ENCODE peak calls at places on chromosome 2, in nine cellular contexts. One of them, this sample, is unnamed.

GRCh38 chr2:235366847-235367246 is 127.0 kb upstream of the AGAP1 start:
- DNase-seq in caudate nucleus: no peak
- DNase-seq in right lobe of liver: no peak
- DNase-seq in HL-60: no peak
- DNase-seq in gastrocnemius medialis: no peak
- DNase-seq in A549: no peak
- DNase-seq in RWPE1: no peak
- DNase-seq in endothelial cell of umbilical vein: no peak
- DNase-seq in IMR-90: no peak
- DNase-seq in this sample: no peak

GRCh38 chr2:189836644-189837043 is 52.4 kb downstream of the PMS1 start:
- DNase-seq in caudate nucleus: no peak
- DNase-seq in right lobe of liver: no peak
- DNase-seq in HL-60: no peak
- DNase-seq in gastrocnemius medialis: no peak
- DNase-seq in A549: peak; percentile 18
- DNase-seq in RWPE1: peak; percentile 5
- DNase-seq in endothelial cell of umbilical vein: peak; percentile 59
- DNase-seq in IMR-90: peak; percentile 91
- DNase-seq in this sample: no peak

GRCh38 chr2:201536046-201536445 is 84.5 kb downstream of the STRADB start:
- DNase-seq in caudate nucleus: no peak
- DNase-seq in right lobe of liver: no peak
- DNase-seq in HL-60: no peak
- DNase-seq in gastrocnemius medialis: no peak
- DNase-seq in A549: no peak
- DNase-seq in RWPE1: no peak
- DNase-seq in endothelial cell of umbilical vein: no peak
- DNase-seq in IMR-90: no peak
- DNase-seq in this sample: no peak

GRCh38 chr2:30756051-30756719 is 51.1 kb downstream of the CAPN13 start:
- DNase-seq in caudate nucleus: no peak
- DNase-seq in right lobe of liver: no peak
- DNase-seq in HL-60: no peak
- DNase-seq in gastrocnemius medialis: no peak
- DNase-seq in A549: no peak
- DNase-seq in RWPE1: peak; percentile 26
- DNase-seq in endothelial cell of umbilical vein: no peak
- DNase-seq in IMR-90: no peak
- DNase-seq in this sample: no peak

GRCh38 chr2:78127428-78127827 is 605.3 kb upstream of the LRRTM4 start:
- DNase-seq in caudate nucleus: no peak
- DNase-seq in right lobe of liver: no peak
- DNase-seq in HL-60: no peak
- DNase-seq in gastrocnemius medialis: no peak
- DNase-seq in A549: no peak
- DNase-seq in RWPE1: no peak
- DNase-seq in endothelial cell of umbilical vein: no peak
- DNase-seq in IMR-90: no peak
- DNase-seq in this sample: no peak

GRCh38 chr2:36404312-36404711 is 48.7 kb downstream of the CRIM1 start:
- DNase-seq in caudate nucleus: no peak
- DNase-seq in right lobe of liver: no peak
- DNase-seq in HL-60: no peak
- DNase-seq in gastrocnemius medialis: no peak
- DNase-seq in A549: no peak
- DNase-seq in RWPE1: peak; percentile 54
- DNase-seq in endothelial cell of umbilical vein: no peak
- DNase-seq in IMR-90: no peak
- DNase-seq in this sample: no peak

GRCh38 chr2:52518673-52519072 is 1248.9 kb upstream of the CHAC2 start:
- DNase-seq in caudate nucleus: no peak
- DNase-seq in right lobe of liver: no peak
- DNase-seq in HL-60: no peak
- DNase-seq in gastrocnemius medialis: no peak
- DNase-seq in A549: no peak
- DNase-seq in RWPE1: no peak
- DNase-seq in endothelial cell of umbilical vein: no peak
- DNase-seq in IMR-90: peak; percentile 45
- DNase-seq in this sample: no peak

GRCh38 chr2:25230626-25231311 is 62.4 kb upstream of the POMC start:
- DNase-seq in caudate nucleus: no peak
- DNase-seq in right lobe of liver: no peak
- DNase-seq in HL-60: no peak
- DNase-seq in gastrocnemius medialis: no peak
- DNase-seq in A549: no peak
- DNase-seq in RWPE1: no peak
- DNase-seq in endothelial cell of umbilical vein: no peak
- DNase-seq in IMR-90: no peak
- DNase-seq in this sample: no peak

GRCh38 chr2:160062283-160063005 is at the start of gene PLA2R1:
- DNase-seq in caudate nucleus: no peak
- DNase-seq in right lobe of liver: no peak
- DNase-seq in HL-60: no peak
- DNase-seq in gastrocnemius medialis: peak; percentile 10
- DNase-seq in A549: peak; percentile 78
- DNase-seq in RWPE1: peak; percentile 77
- DNase-seq in endothelial cell of umbilical vein: peak; percentile 49
- DNase-seq in IMR-90: peak; percentile 12
- DNase-seq in this sample: peak; percentile 89

GRCh38 chr2:238203104-238203972 is at the start of gene ILKAP:
- DNase-seq in caudate nucleus: peak; percentile 54
- DNase-seq in right lobe of liver: peak; percentile 94
- DNase-seq in HL-60: peak; percentile 59
- DNase-seq in gastrocnemius medialis: peak; percentile 81
- DNase-seq in A549: peak; percentile 95
- DNase-seq in RWPE1: peak; percentile 99
- DNase-seq in endothelial cell of umbilical vein: peak; percentile 74
- DNase-seq in IMR-90: peak; percentile 71
- DNase-seq in this sample: peak; percentile 89

GRCh38 chr2:178512491-178512890 is 32.2 kb downstream of the PLEKHA3 start:
- DNase-seq in caudate nucleus: no peak
- DNase-seq in right lobe of liver: no peak
- DNase-seq in HL-60: no peak
- DNase-seq in gastrocnemius medialis: no peak
- DNase-seq in A549: no peak
- DNase-seq in RWPE1: peak; percentile 38
- DNase-seq in endothelial cell of umbilical vein: no peak
- DNase-seq in IMR-90: peak; percentile 29
- DNase-seq in this sample: no peak

GRCh38 chr2:20382965-20383800 is 32.5 kb upstream of the PUM2 start:
- DNase-seq in caudate nucleus: no peak
- DNase-seq in right lobe of liver: no peak
- DNase-seq in HL-60: no peak
- DNase-seq in gastrocnemius medialis: no peak
- DNase-seq in A549: no peak
- DNase-seq in RWPE1: no peak
- DNase-seq in endothelial cell of umbilical vein: no peak
- DNase-seq in IMR-90: peak; percentile 92
- DNase-seq in this sample: no peak

GRCh38 chr2:207115715-207116364 is 49.9 kb downstream of the KLF7 start:
- DNase-seq in caudate nucleus: peak; percentile 13
- DNase-seq in right lobe of liver: no peak
- DNase-seq in HL-60: no peak
- DNase-seq in gastrocnemius medialis: no peak
- DNase-seq in A549: no peak
- DNase-seq in RWPE1: no peak
- DNase-seq in endothelial cell of umbilical vein: peak; percentile 36
- DNase-seq in IMR-90: peak; percentile 63
- DNase-seq in this sample: no peak

GRCh38 chr2:223383315-223383714 is 218.8 kb downstream of the SCG2 start:
- DNase-seq in caudate nucleus: no peak
- DNase-seq in right lobe of liver: no peak
- DNase-seq in HL-60: no peak
- DNase-seq in gastrocnemius medialis: no peak
- DNase-seq in A549: no peak
- DNase-seq in RWPE1: no peak
- DNase-seq in endothelial cell of umbilical vein: no peak
- DNase-seq in IMR-90: peak; percentile 1
- DNase-seq in this sample: no peak

GRCh38 chr2:85706604-85707296 is 12.6 kb downstream of the GNLY start:
- DNase-seq in caudate nucleus: no peak
- DNase-seq in right lobe of liver: no peak
- DNase-seq in HL-60: no peak
- DNase-seq in gastrocnemius medialis: no peak
- DNase-seq in A549: no peak
- DNase-seq in RWPE1: no peak
- DNase-seq in endothelial cell of umbilical vein: no peak
- DNase-seq in IMR-90: no peak
- DNase-seq in this sample: no peak

GRCh38 chr2:71552356-71552755 is 99.0 kb downstream of the DYSF start:
- DNase-seq in caudate nucleus: no peak
- DNase-seq in right lobe of liver: no peak
- DNase-seq in HL-60: no peak
- DNase-seq in gastrocnemius medialis: no peak
- DNase-seq in A549: no peak
- DNase-seq in RWPE1: no peak
- DNase-seq in endothelial cell of umbilical vein: no peak
- DNase-seq in IMR-90: no peak
- DNase-seq in this sample: peak; percentile 33

GRCh38 chr2:28347596-28347995 is 45.1 kb upstream of the FOSL2 start:
- DNase-seq in caudate nucleus: no peak
- DNase-seq in right lobe of liver: peak; percentile 42
- DNase-seq in HL-60: no peak
- DNase-seq in gastrocnemius medialis: no peak
- DNase-seq in A549: no peak
- DNase-seq in RWPE1: no peak
- DNase-seq in endothelial cell of umbilical vein: no peak
- DNase-seq in IMR-90: no peak
- DNase-seq in this sample: peak; percentile 58

GRCh38 chr2:132439703-132440398 is 23.2 kb downstream of the GPR39 start:
- DNase-seq in caudate nucleus: no peak
- DNase-seq in right lobe of liver: no peak
- DNase-seq in HL-60: no peak
- DNase-seq in gastrocnemius medialis: no peak
- DNase-seq in A549: peak; percentile 12
- DNase-seq in RWPE1: peak; percentile 30
- DNase-seq in endothelial cell of umbilical vein: no peak
- DNase-seq in IMR-90: peak; percentile 45
- DNase-seq in this sample: no peak

GRCh38 chr2:201888476-201888875 is 82.1 kb downstream of the CDK15 start:
- DNase-seq in caudate nucleus: no peak
- DNase-seq in right lobe of liver: no peak
- DNase-seq in HL-60: no peak
- DNase-seq in gastrocnemius medialis: no peak
- DNase-seq in A549: no peak
- DNase-seq in RWPE1: no peak
- DNase-seq in endothelial cell of umbilical vein: peak; percentile 14
- DNase-seq in IMR-90: no peak
- DNase-seq in this sample: no peak

GRCh38 chr2:39243469-39244123 is at the start of gene CDKL4:
- DNase-seq in caudate nucleus: no peak
- DNase-seq in right lobe of liver: peak; percentile 56
- DNase-seq in HL-60: peak; percentile 22
- DNase-seq in gastrocnemius medialis: no peak
- DNase-seq in A549: no peak
- DNase-seq in RWPE1: peak; percentile 25
- DNase-seq in endothelial cell of umbilical vein: no peak
- DNase-seq in IMR-90: no peak
- DNase-seq in this sample: no peak

GRCh38 chr2:40341198-40341597 is 110.7 kb downstream of the SLC8A1 start:
- DNase-seq in caudate nucleus: no peak
- DNase-seq in right lobe of liver: no peak
- DNase-seq in HL-60: no peak
- DNase-seq in gastrocnemius medialis: no peak
- DNase-seq in A549: no peak
- DNase-seq in RWPE1: no peak
- DNase-seq in endothelial cell of umbilical vein: no peak
- DNase-seq in IMR-90: peak; percentile 59
- DNase-seq in this sample: no peak
- H3K27ac ChIP-seq in caudate nucleus: no peak overlapping the region
- H3K27ac ChIP-seq in right lobe of liver: no peak overlapping the region
- H3K27ac ChIP-seq in HL-60: no peak overlapping the region
- H3K27ac ChIP-seq in gastrocnemius medialis: no peak overlapping the region
- H3K27ac ChIP-seq in A549: no peak overlapping the region
- H3K27ac ChIP-seq in RWPE1: no peak overlapping the region
- H3K27ac ChIP-seq in endothelial cell of umbilical vein: no peak overlapping the region
- H3K27ac ChIP-seq in IMR-90: no peak overlapping the region
- H3K27ac ChIP-seq in this sample: no peak overlapping the region

GRCh38 chr2:29485117-29485516 is 369.9 kb downstream of the CLIP4 start:
- DNase-seq in caudate nucleus: no peak
- DNase-seq in right lobe of liver: no peak
- DNase-seq in HL-60: no peak
- DNase-seq in gastrocnemius medialis: no peak
- DNase-seq in A549: no peak
- DNase-seq in RWPE1: no peak
- DNase-seq in endothelial cell of umbilical vein: no peak
- DNase-seq in IMR-90: no peak
- DNase-seq in this sample: no peak
- H3K27ac ChIP-seq in caudate nucleus: no peak overlapping the region
- H3K27ac ChIP-seq in right lobe of liver: no peak overlapping the region
- H3K27ac ChIP-seq in HL-60: no peak overlapping the region
- H3K27ac ChIP-seq in gastrocnemius medialis: no peak overlapping the region
- H3K27ac ChIP-seq in A549: no peak overlapping the region
- H3K27ac ChIP-seq in RWPE1: no peak overlapping the region
- H3K27ac ChIP-seq in endothelial cell of umbilical vein: no peak overlapping the region
- H3K27ac ChIP-seq in IMR-90: no peak overlapping the region
- H3K27ac ChIP-seq in this sample: no peak overlapping the region

DNA sequence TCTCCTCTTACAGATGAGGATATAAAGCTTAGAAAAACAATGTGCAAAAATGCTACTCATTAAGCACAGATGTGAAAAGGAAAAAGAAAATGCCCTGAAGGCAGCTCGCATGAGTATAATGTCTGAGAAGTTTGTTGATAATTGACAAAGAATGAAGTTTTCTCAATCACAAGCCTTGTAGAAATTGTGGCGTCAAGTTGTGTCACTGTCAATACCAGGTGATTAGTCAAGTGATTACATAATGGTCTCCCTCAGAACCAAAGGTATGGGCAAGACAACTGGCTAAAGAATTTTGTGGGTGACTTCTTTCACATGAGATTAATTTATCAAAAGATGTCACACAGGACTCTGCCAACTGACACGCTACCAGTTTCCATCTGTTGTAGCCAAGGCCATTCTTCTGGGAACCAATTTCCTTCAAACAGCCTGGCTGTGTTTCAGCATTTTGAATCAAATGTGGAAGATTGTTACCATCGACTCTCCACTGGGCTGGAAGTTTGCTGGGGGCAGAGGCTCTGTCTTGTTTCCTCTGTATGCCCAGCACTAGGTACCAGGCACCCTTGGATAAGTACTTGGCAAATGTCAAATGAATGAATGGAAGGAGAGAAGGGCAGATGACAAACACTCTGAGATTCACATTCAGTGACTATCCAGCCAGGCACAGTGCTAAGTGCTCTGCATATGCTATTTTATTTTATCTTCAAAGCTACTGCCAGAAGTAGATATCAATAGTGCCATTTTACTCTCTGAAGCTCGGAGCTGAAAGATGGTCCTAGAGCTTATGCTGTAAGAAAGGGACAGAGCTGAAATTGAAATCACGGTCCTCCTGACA is 5.9 kb upstream of the FN1 start:
- DNase-seq in caudate nucleus: no peak
- DNase-seq in right lobe of liver: no peak
- DNase-seq in HL-60: no peak
- DNase-seq in gastrocnemius medialis: no peak
- DNase-seq in A549: no peak
- DNase-seq in RWPE1: no peak
- DNase-seq in endothelial cell of umbilical vein: no peak
- DNase-seq in IMR-90: no peak
- DNase-seq in this sample: no peak
- H3K27ac ChIP-seq in caudate nucleus: no peak overlapping the region
- H3K27ac ChIP-seq in right lobe of liver: no peak overlapping the region
- H3K27ac ChIP-seq in HL-60: no peak overlapping the region
- H3K27ac ChIP-seq in gastrocnemius medialis: no peak overlapping the region
- H3K27ac ChIP-seq in A549: no peak overlapping the region
- H3K27ac ChIP-seq in RWPE1: no peak overlapping the region
- H3K27ac ChIP-seq in endothelial cell of umbilical vein: no peak overlapping the region
- H3K27ac ChIP-seq in IMR-90: no peak overlapping the region
- H3K27ac ChIP-seq in this sample: no peak overlapping the region

GRCh38 chr2:73993376-73993775 is 8.7 kb downstream of the TET3 start:
- DNase-seq in caudate nucleus: no peak
- DNase-seq in right lobe of liver: no peak
- DNase-seq in HL-60: no peak
- DNase-seq in gastrocnemius medialis: no peak
- DNase-seq in A549: no peak
- DNase-seq in RWPE1: no peak
- DNase-seq in endothelial cell of umbilical vein: no peak
- DNase-seq in IMR-90: no peak
- DNase-seq in this sample: no peak
- H3K27ac ChIP-seq in caudate nucleus: no peak overlapping the region
- H3K27ac ChIP-seq in right lobe of liver: no peak overlapping the region
- H3K27ac ChIP-seq in HL-60: no peak overlapping the region
- H3K27ac ChIP-seq in gastrocnemius medialis: no peak overlapping the region
- H3K27ac ChIP-seq in A549: no peak overlapping the region
- H3K27ac ChIP-seq in RWPE1: peak overlapping the region; percentile 58
- H3K27ac ChIP-seq in endothelial cell of umbilical vein: no peak overlapping the region
- H3K27ac ChIP-seq in IMR-90: no peak overlapping the region
- H3K27ac ChIP-seq in this sample: no peak overlapping the region

This sample was measured in suprapubic skin.